ENCODE peak calls at places on chromosome 17, in four cellular contexts. T is cardiac muscle cell, Y is ascending aorta, X is body of pancreas. A is an unnamed sample. For H3K27me3, the result is how much of the 10 kb centered on the place peaks cover.

GRCh38 chr17:12812877-12813276 is 23.6 kb downstream of the ARHGAP44 start:
- DNase-seq in T (peak), Y (no peak), X (no peak), A (no peak)

GRCh38 chr17:35520043-35520442 is 17.4 kb downstream of the SLFN12L start:
- DNase-seq in T (no peak), Y (no peak), X (no peak), A (no peak)

GRCh38 chr17:36922175-36922574 is 15.1 kb upstream of the LHX1 start:
- DNase-seq in T (no peak), Y (no peak), X (no peak), A (no peak)

GRCh38 chr17:35051183-35051578 is 12.3 kb downstream of the RFFL start:
- DNase-seq in T (peak), Y (no peak), X (no peak), A (peak)

GRCh38 chr17:81941484-81942166 is 4.5 kb upstream of the PYCR1 start:
- DNase-seq in T (no peak), Y (no peak), X (peak), A (no peak)

GRCh38 chr17:81295678-81296381 is 723 bp upstream of the SLC38A10 start:
- DNase-seq in T (peak), Y (no peak), X (peak), A (peak)

GRCh38 chr17:40168262-40168832 is 8.9 kb upstream of the RAPGEFL1 start:
- DNase-seq in T (peak), Y (no peak), X (peak), A (peak)

GRCh38 chr17:20825539-20825938 is 217.3 kb downstream of the USP22 start:
- DNase-seq in T (no peak), Y (no peak), X (no peak), A (no peak)

GRCh38 chr17:33049781-33050414 is 58.3 kb downstream of the SPACA3 start:
- DNase-seq in T (peak), Y (no peak), X (peak), A (peak)

GRCh38 chr17:81391964-81392908 is 3.0 kb upstream of the BAHCC1 start:
- DNase-seq in T (peak), Y (no peak), X (peak), A (no peak)

GRCh38 chr17:27818311-27819170 is 18.2 kb upstream of the NOS2 start:
- DNase-seq in T (peak), Y (no peak), X (no peak), A (no peak)

GRCh38 chr17:81831957-81832607 is 1.0 kb downstream of the MCRIP1 start:
- DNase-seq in T (no peak), Y (no peak), X (peak), A (peak)

GRCh38 chr17:47846741-47847340 is 4.1 kb downstream of the SP6 start:
- DNase-seq in T (no peak), Y (no peak), X (no peak), A (no peak)

GRCh38 chr17:81365148-81365600 is 30.1 kb upstream of the BAHCC1 start:
- DNase-seq in T (peak), Y (peak), X (peak), A (no peak)

GRCh38 chr17:37280841-37281240 is 94.9 kb upstream of the C17orf78 start:
- DNase-seq in T (no peak), Y (no peak), X (no peak), A (no peak)

GRCh38 chr17:17682737-17683675 is 1.7 kb downstream of the RAI1 start:
- DNase-seq in T (peak), Y (no peak), X (peak), A (peak)

GRCh38 chr17:75615301-75615700 is 17.9 kb upstream of the SMIM5 start:
- DNase-seq in T (no peak), Y (no peak), X (no peak), A (no peak)

GRCh38 chr17:13550291-13550690 is 51.4 kb downstream of the HS3ST3A1 start:
- DNase-seq in T (no peak), Y (no peak), X (no peak), A (no peak)

GRCh38 chr17:50900383-50900892 is 34.3 kb upstream of the TOB1 start:
- DNase-seq in T (no peak), Y (no peak), X (no peak), A (no peak)

GRCh38 chr17:32551186-32551955 is 64.6 kb downstream of the CDK5R1 start:
- DNase-seq in T (peak), Y (no peak), X (no peak), A (no peak)

GRCh38 chr17:28896884-28897768 is at the start of gene FLOT2:
- DNase-seq in T (peak), Y (no peak), X (peak), A (peak)

GRCh38 chr17:2709173-2709661 is 2.3 kb downstream of the CLUH start:
- DNase-seq in T (no peak), Y (no peak), X (peak), A (no peak)

GRCh38 chr17:81966343-81967243 is 5.6 kb upstream of the NOTUM start:
- DNase-seq in T (peak), Y (no peak), X (peak), A (no peak)

DNA sequence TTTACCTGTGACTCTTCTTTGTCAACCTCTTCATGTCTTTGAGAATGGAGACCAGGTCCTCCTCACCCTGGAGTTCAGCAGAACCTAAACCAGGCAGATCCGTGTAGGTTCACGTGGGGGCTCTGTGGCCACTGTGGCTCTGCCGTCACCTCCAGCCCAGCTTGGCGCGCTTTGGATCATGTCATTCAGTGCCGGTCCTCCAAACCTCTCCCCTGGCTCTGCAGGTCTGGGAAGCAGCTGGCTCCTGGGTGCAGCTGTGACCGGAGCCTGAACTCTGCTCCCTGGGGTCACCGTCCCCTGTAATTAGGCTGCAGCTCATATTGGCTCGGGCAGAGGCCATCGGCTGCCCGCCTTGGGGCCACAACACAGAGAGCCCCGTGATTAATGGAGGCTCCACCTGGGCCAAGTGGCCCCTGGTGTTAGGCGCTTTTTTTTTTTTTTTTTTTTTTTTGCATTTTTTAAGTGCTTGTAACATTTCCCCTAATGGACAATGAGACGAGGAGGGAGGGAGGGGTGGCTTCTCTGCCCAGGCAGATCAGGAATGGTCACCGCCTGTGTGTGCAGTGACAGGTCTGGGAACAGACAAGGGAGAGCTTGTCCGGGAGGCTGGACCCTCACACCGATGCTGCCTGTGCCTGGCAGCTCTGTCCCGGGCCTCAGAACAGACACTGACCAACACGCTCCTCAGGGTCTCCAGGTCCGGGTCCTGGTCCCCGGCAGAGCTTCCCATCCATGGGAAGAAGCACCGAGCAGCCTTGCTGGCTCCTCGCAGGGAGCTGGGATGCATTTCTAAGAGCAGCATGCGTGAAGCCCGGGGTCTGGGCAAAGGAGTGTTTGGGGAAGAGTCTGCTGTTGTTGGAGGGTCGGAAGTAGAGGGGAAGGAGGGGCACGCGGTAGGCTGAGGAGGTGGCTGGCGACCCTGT is 247.9 kb downstream of the SEC14L1 start:
- DNase-seq in T (no peak), Y (no peak), X (peak), A (no peak)
- H3K4me3 ChIP-seq in T (no peak), Y (no peak), X (no peak), A (no peak)

GRCh38 chr17:1376061-1376460 is 24.0 kb downstream of the YWHAE start:
- DNase-seq in T (no peak), Y (no peak), X (no peak), A (no peak)

GRCh38 chr17:1377334-1377733 is 22.7 kb downstream of the YWHAE start:
- DNase-seq in T (no peak), Y (no peak), X (no peak), A (no peak)

GRCh38 chr17:1379930-1380313 is 20.1 kb downstream of the YWHAE start:
- DNase-seq in T (no peak), Y (no peak), X (no peak), A (no peak)

GRCh38 chr17:1375615-1376014 is 24.4 kb downstream of the YWHAE start:
- DNase-seq in T (no peak), Y (no peak), X (no peak), A (no peak)

DNA sequence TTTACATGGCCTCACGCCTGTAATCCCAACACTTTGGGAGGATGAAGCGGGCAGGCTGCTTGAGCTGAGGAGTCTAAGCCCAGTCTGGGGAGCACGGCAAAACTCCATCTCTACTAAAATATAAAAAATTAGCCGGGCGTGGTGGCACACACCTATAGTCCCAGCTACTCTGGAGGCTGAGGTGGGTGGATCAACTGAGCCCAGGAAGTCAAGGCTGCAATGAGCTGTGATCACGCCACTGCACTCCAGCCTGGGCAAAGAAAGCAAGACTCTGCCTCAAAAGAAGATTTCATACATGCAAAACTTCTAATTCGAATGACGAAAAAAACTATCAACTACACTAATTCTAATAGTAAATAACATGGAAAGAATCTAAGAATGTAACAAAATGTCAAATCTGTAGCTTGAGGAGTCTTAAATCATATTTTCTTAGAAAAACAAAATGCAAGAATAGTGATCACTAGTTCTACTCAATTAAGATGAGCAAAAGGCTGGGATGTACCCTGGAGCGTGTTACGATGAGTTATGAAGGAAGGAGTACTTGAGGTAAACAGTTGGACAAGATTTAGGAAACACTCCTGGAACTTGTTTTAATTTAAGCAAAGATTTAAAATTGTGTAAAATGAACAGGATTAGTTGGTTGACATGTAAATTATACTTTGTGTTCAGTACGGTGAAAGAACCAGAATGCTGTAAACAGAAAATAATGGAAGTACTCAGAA is 20.7 kb downstream of the YWHAE start:
- DNase-seq in T (no peak), Y (no peak), X (no peak), A (no peak)
- H3K27ac ChIP-seq in T (peak), Y (peak), X (no peak), A (no peak)

GRCh38 chr17:38567350-38567749 is 38.4 kb downstream of the SRCIN1 start:
- DNase-seq in T (no peak), Y (no peak), X (no peak), A (no peak)
- H3K27me3 ChIP-seq in T (half or more), Y (under half), X (under half), A (half or more)

GRCh38 chr17:49342575-49342936 is 19.5 kb downstream of the ZNF652 start:
- DNase-seq in T (no peak), Y (no peak), X (no peak), A (no peak)
- H3K4me3 ChIP-seq in T (no peak), Y (no peak), X (no peak), A (no peak)